ENCODE peak calls at places on chromosomes 5 and 9, in seven cellular contexts. One of them, this sample, is unnamed.

GRCh38 chr5:132190161-132190817 is 37.4 kb downstream of the P4HA2 start:
- DNase-seq in fibroblast of mammary gland: peak; percentile 82
- DNase-seq in MCF 10A: peak; percentile 85
- DNase-seq in astrocyte of the cerebellum: peak; percentile 51
- DNase-seq in HFF-Myc: peak; percentile 61
- DNase-seq in heart left ventricle: no peak
- DNase-seq in astrocyte of the spinal cord: peak; percentile 79
- DNase-seq in this sample: peak; percentile 43

GRCh38 chr9:21923694-21924093 is 70.5 kb downstream of the CDKN2A start:
- DNase-seq in MCF 10A: no peak
- DNase-seq in astrocyte of the cerebellum: no peak
- DNase-seq in HFF-Myc: no peak
- DNase-seq in heart left ventricle: no peak
- DNase-seq in fibroblast of mammary gland: no peak
- DNase-seq in astrocyte of the spinal cord: no peak
- DNase-seq in this sample: no peak

GRCh38 chr5:66810747-66811355 is 214.7 kb downstream of the MAST4 start:
- DNase-seq in heart left ventricle: no peak
- DNase-seq in HFF-Myc: no peak
- DNase-seq in fibroblast of mammary gland: no peak
- DNase-seq in astrocyte of the cerebellum: no peak
- DNase-seq in astrocyte of the spinal cord: no peak
- DNase-seq in MCF 10A: no peak
- DNase-seq in this sample: no peak

GRCh38 chr9:96256800-96257199 is 45.2 kb downstream of the HSD17B3 start:
- DNase-seq in MCF 10A: peak; percentile 87
- DNase-seq in HFF-Myc: peak; percentile 19
- DNase-seq in astrocyte of the cerebellum: no peak
- DNase-seq in heart left ventricle: no peak
- DNase-seq in astrocyte of the spinal cord: peak; percentile 9
- DNase-seq in fibroblast of mammary gland: no peak
- DNase-seq in this sample: no peak

GRCh38 chr5:57858905-57859304 is 376.3 kb upstream of the ACTBL2 start:
- DNase-seq in astrocyte of the cerebellum: no peak
- DNase-seq in MCF 10A: no peak
- DNase-seq in HFF-Myc: no peak
- DNase-seq in astrocyte of the spinal cord: no peak
- DNase-seq in heart left ventricle: no peak
- DNase-seq in fibroblast of mammary gland: no peak
- DNase-seq in this sample: no peak

GRCh38 chr5:57863661-57864060 is 381.1 kb upstream of the ACTBL2 start:
- DNase-seq in heart left ventricle: no peak
- DNase-seq in astrocyte of the spinal cord: peak; percentile 57
- DNase-seq in astrocyte of the cerebellum: no peak
- DNase-seq in HFF-Myc: peak; percentile 60
- DNase-seq in MCF 10A: peak; percentile 25
- DNase-seq in fibroblast of mammary gland: peak; percentile 64
- DNase-seq in this sample: no peak

GRCh38 chr5:71482132-71482531 is 26.7 kb downstream of the BDP1 start:
- DNase-seq in astrocyte of the cerebellum: peak; percentile 13
- DNase-seq in fibroblast of mammary gland: peak; percentile 70
- DNase-seq in astrocyte of the spinal cord: peak; percentile 59
- DNase-seq in HFF-Myc: no peak
- DNase-seq in heart left ventricle: no peak
- DNase-seq in MCF 10A: peak; percentile 95
- DNase-seq in this sample: no peak

GRCh38 chr5:113188454-113188853 is 211.9 kb downstream of the DCP2 start:
- DNase-seq in astrocyte of the spinal cord: no peak
- DNase-seq in MCF 10A: no peak
- DNase-seq in heart left ventricle: no peak
- DNase-seq in astrocyte of the cerebellum: no peak
- DNase-seq in fibroblast of mammary gland: no peak
- DNase-seq in HFF-Myc: no peak
- DNase-seq in this sample: no peak

GRCh38 chr9:12723409-12724028 is 30.3 kb downstream of the TYRP1 start:
- DNase-seq in astrocyte of the spinal cord: peak; percentile 50
- DNase-seq in fibroblast of mammary gland: peak; percentile 58
- DNase-seq in HFF-Myc: no peak
- DNase-seq in astrocyte of the cerebellum: no peak
- DNase-seq in MCF 10A: peak; percentile 35
- DNase-seq in heart left ventricle: no peak
- DNase-seq in this sample: no peak

GRCh38 chr5:14720236-14720923 is 55.9 kb downstream of the OTULIN start:
- DNase-seq in astrocyte of the spinal cord: peak; percentile 64
- DNase-seq in astrocyte of the cerebellum: no peak
- DNase-seq in fibroblast of mammary gland: peak; percentile 34
- DNase-seq in HFF-Myc: no peak
- DNase-seq in heart left ventricle: no peak
- DNase-seq in MCF 10A: no peak
- DNase-seq in this sample: no peak

GRCh38 chr5:139394123-139394653 is 716 bp downstream of the PROB1 start:
- DNase-seq in fibroblast of mammary gland: no peak
- DNase-seq in astrocyte of the cerebellum: no peak
- DNase-seq in HFF-Myc: no peak
- DNase-seq in heart left ventricle: peak; percentile 82
- DNase-seq in astrocyte of the spinal cord: no peak
- DNase-seq in MCF 10A: no peak
- DNase-seq in this sample: no peak

GRCh38 chr9:5773324-5773999 is 59.5 kb downstream of the ERMP1 start:
- DNase-seq in astrocyte of the spinal cord: peak; percentile 49
- DNase-seq in astrocyte of the cerebellum: peak; percentile 19
- DNase-seq in HFF-Myc: no peak
- DNase-seq in fibroblast of mammary gland: no peak
- DNase-seq in MCF 10A: no peak
- DNase-seq in heart left ventricle: no peak
- DNase-seq in this sample: no peak

GRCh38 chr5:178590141-178590923 is at the start of gene COL23A1:
- DNase-seq in heart left ventricle: peak; percentile 87
- DNase-seq in MCF 10A: no peak
- DNase-seq in HFF-Myc: no peak
- DNase-seq in astrocyte of the spinal cord: peak; percentile 53
- DNase-seq in fibroblast of mammary gland: peak; percentile 37
- DNase-seq in astrocyte of the cerebellum: peak; percentile 23
- DNase-seq in this sample: no peak

GRCh38 chr5:95738069-95738468 is 6.9 kb downstream of the RHOBTB3 start:
- DNase-seq in astrocyte of the spinal cord: no peak
- DNase-seq in astrocyte of the cerebellum: no peak
- DNase-seq in heart left ventricle: no peak
- DNase-seq in HFF-Myc: no peak
- DNase-seq in MCF 10A: no peak
- DNase-seq in fibroblast of mammary gland: no peak
- DNase-seq in this sample: no peak

GRCh38 chr5:143328589-143329220 is 74.8 kb downstream of the NR3C1 start:
- DNase-seq in HFF-Myc: no peak
- DNase-seq in astrocyte of the cerebellum: no peak
- DNase-seq in astrocyte of the spinal cord: no peak
- DNase-seq in fibroblast of mammary gland: no peak
- DNase-seq in MCF 10A: no peak
- DNase-seq in heart left ventricle: no peak
- DNase-seq in this sample: no peak

GRCh38 chr9:15278839-15279238 is 28.2 kb downstream of the TTC39B start:
- DNase-seq in astrocyte of the spinal cord: no peak
- DNase-seq in MCF 10A: no peak
- DNase-seq in fibroblast of mammary gland: no peak
- DNase-seq in HFF-Myc: no peak
- DNase-seq in heart left ventricle: no peak
- DNase-seq in astrocyte of the cerebellum: no peak
- DNase-seq in this sample: no peak

GRCh38 chr9:15278290-15278689 is 28.7 kb downstream of the TTC39B start:
- DNase-seq in heart left ventricle: no peak
- DNase-seq in astrocyte of the spinal cord: no peak
- DNase-seq in HFF-Myc: no peak
- DNase-seq in MCF 10A: no peak
- DNase-seq in fibroblast of mammary gland: no peak
- DNase-seq in astrocyte of the cerebellum: no peak
- DNase-seq in this sample: no peak

GRCh38 chr9:15280647-15281046 is 26.4 kb downstream of the TTC39B start:
- DNase-seq in MCF 10A: no peak
- DNase-seq in astrocyte of the cerebellum: no peak
- DNase-seq in HFF-Myc: no peak
- DNase-seq in fibroblast of mammary gland: no peak
- DNase-seq in heart left ventricle: no peak
- DNase-seq in astrocyte of the spinal cord: no peak
- DNase-seq in this sample: no peak

GRCh38 chr9:15276328-15276969 is 30.6 kb downstream of the TTC39B start:
- DNase-seq in astrocyte of the cerebellum: no peak
- DNase-seq in heart left ventricle: no peak
- DNase-seq in astrocyte of the spinal cord: no peak
- DNase-seq in fibroblast of mammary gland: no peak
- DNase-seq in HFF-Myc: no peak
- DNase-seq in MCF 10A: no peak
- DNase-seq in this sample: no peak

GRCh38 chr9:15277400-15278137 is 29.4 kb downstream of the TTC39B start:
- DNase-seq in heart left ventricle: no peak
- DNase-seq in MCF 10A: peak; percentile 28
- DNase-seq in HFF-Myc: no peak
- DNase-seq in fibroblast of mammary gland: peak; percentile 45
- DNase-seq in astrocyte of the cerebellum: peak; percentile 32
- DNase-seq in astrocyte of the spinal cord: peak; percentile 52
- DNase-seq in this sample: no peak
- TF ChIP-seq CTCF in heart left ventricle: peak; percentile 53
- TF ChIP-seq CTCF in MCF 10A: peak; percentile 31
- TF ChIP-seq CTCF in HFF-Myc: peak; percentile 5
- TF ChIP-seq CTCF in fibroblast of mammary gland: peak; percentile 29
- TF ChIP-seq CTCF in astrocyte of the cerebellum: no peak
- TF ChIP-seq CTCF in astrocyte of the spinal cord: peak; percentile 24
- TF ChIP-seq CTCF in this sample: no peak

GRCh38 chr5:172123269-172123692 is 64.7 kb downstream of the STK10 start:
- DNase-seq in astrocyte of the spinal cord: peak; percentile 75
- DNase-seq in HFF-Myc: peak; percentile 83
- DNase-seq in heart left ventricle: peak; percentile 88
- DNase-seq in MCF 10A: peak; percentile 73
- DNase-seq in fibroblast of mammary gland: peak; percentile 85
- DNase-seq in astrocyte of the cerebellum: peak; percentile 65
- DNase-seq in this sample: peak; percentile 42
- TF ChIP-seq CTCF in astrocyte of the spinal cord: peak; percentile 45
- TF ChIP-seq CTCF in HFF-Myc: peak; percentile 56
- TF ChIP-seq CTCF in heart left ventricle: peak; percentile 49
- TF ChIP-seq CTCF in MCF 10A: no peak
- TF ChIP-seq CTCF in fibroblast of mammary gland: peak; percentile 59
- TF ChIP-seq CTCF in astrocyte of the cerebellum: peak; percentile 60
- TF ChIP-seq CTCF in this sample: peak; percentile 58

DNA sequence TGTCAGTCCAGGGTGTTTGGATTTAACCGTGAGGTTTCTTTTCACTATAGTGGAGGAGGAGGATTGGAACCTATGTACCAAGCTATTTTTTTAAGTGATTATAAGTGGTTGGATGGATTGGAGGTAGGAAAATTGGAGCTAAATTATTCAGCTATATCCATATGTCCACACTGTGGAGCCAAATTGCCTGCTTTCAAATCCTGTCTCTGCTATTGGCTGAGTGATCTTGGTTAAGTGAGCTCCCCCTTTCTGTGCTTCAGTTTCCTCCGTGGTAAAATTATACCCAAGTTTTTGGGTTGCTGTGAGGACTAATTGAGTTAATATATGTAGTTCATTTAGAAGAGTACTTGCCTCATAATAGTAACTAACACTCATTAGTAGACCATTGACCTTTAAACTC is 2.5 kb downstream of the CENPP start:
- DNase-seq in MCF 10A: peak; percentile 51
- DNase-seq in astrocyte of the spinal cord: peak; percentile 68
- DNase-seq in HFF-Myc: peak; percentile 46
- DNase-seq in astrocyte of the cerebellum: peak; percentile 55
- DNase-seq in heart left ventricle: no peak
- DNase-seq in fibroblast of mammary gland: peak; percentile 80
- DNase-seq in this sample: peak; percentile 27
- TF ChIP-seq CTCF in MCF 10A: peak; percentile 13
- TF ChIP-seq CTCF in astrocyte of the spinal cord: peak; percentile 39
- TF ChIP-seq CTCF in HFF-Myc: peak; percentile 49
- TF ChIP-seq CTCF in astrocyte of the cerebellum: peak; percentile 56
- TF ChIP-seq CTCF in heart left ventricle: no peak
- TF ChIP-seq CTCF in fibroblast of mammary gland: peak; percentile 54
- TF ChIP-seq CTCF in this sample: peak; percentile 44

GRCh38 chr5:44242791-44243190 is 146.4 kb downstream of the FGF10 start:
- DNase-seq in MCF 10A: no peak
- DNase-seq in HFF-Myc: no peak
- DNase-seq in fibroblast of mammary gland: no peak
- DNase-seq in heart left ventricle: no peak
- DNase-seq in astrocyte of the spinal cord: no peak
- DNase-seq in astrocyte of the cerebellum: no peak
- DNase-seq in this sample: no peak
- TF ChIP-seq CTCF in MCF 10A: no peak
- TF ChIP-seq CTCF in HFF-Myc: no peak
- TF ChIP-seq CTCF in fibroblast of mammary gland: no peak
- TF ChIP-seq CTCF in heart left ventricle: no peak
- TF ChIP-seq CTCF in astrocyte of the spinal cord: no peak
- TF ChIP-seq CTCF in astrocyte of the cerebellum: no peak
- TF ChIP-seq CTCF in this sample: no peak

GRCh38 chr5:160387445-160387844 is 12.4 kb downstream of the FAM200C start:
- DNase-seq in astrocyte of the spinal cord: no peak
- DNase-seq in HFF-Myc: no peak
- DNase-seq in astrocyte of the cerebellum: no peak
- DNase-seq in heart left ventricle: no peak
- DNase-seq in fibroblast of mammary gland: no peak
- DNase-seq in MCF 10A: no peak
- DNase-seq in this sample: no peak
- TF ChIP-seq CTCF in astrocyte of the spinal cord: no peak
- TF ChIP-seq CTCF in HFF-Myc: no peak
- TF ChIP-seq CTCF in astrocyte of the cerebellum: no peak
- TF ChIP-seq CTCF in heart left ventricle: no peak
- TF ChIP-seq CTCF in fibroblast of mammary gland: no peak
- TF ChIP-seq CTCF in MCF 10A: no peak
- TF ChIP-seq CTCF in this sample: no peak

This sample was measured in AG09319.